ENCODE peak calls at places on chromosome 7, in four cellular contexts. P, Y, N and G are unnamed samples.

GRCh38 chr7:141227454-141227853 is 153.6 kb downstream of the TMEM178B start:
- DNase-seq in P (no peak), Y (no peak), N (peak; percentile 30), G (no peak)

GRCh38 chr7:113444281-113444680 is 325.9 kb upstream of the SMIM30 start:
- DNase-seq in P (no peak), Y (no peak), N (no peak), G (no peak)

GRCh38 chr7:51102828-51103227 is 213.8 kb downstream of the COBL start:
- DNase-seq in P (no peak), Y (peak; percentile 12), N (no peak), G (no peak)

GRCh38 chr7:130669051-130669700 is 628 bp upstream of the COPG2 start:
- DNase-seq in P (no peak), Y (no peak), N (no peak), G (no peak)

GRCh38 chr7:151800861-151801260 is 76.1 kb downstream of the PRKAG2 start:
- DNase-seq in P (no peak), Y (no peak), N (no peak), G (no peak)

GRCh38 chr7:112616295-112616694 is 135.5 kb downstream of the LSMEM1 start:
- DNase-seq in P (no peak), Y (no peak), N (no peak), G (no peak)

GRCh38 chr7:131934452-131934851 is 378.0 kb upstream of the PODXL start:
- DNase-seq in P (peak; percentile 17), Y (no peak), N (no peak), G (no peak)

GRCh38 chr7:1520574-1521234 is 9.8 kb upstream of the MAFK start:
- DNase-seq in P (peak; percentile 99), Y (peak; percentile 90), N (peak; percentile 96), G (no peak)

GRCh38 chr7:134089446-134089845 is 37.7 kb upstream of the LRGUK start:
- DNase-seq in P (no peak), Y (no peak), N (no peak), G (no peak)

GRCh38 chr7:121186746-121187145 is 142.1 kb upstream of the WNT16 start:
- DNase-seq in P (no peak), Y (no peak), N (no peak), G (no peak)

GRCh38 chr7:107687656-107688055 is 27.0 kb downstream of the SLC26A4 start:
- DNase-seq in P (peak; percentile 44), Y (peak; percentile 60), N (no peak), G (peak; percentile 47)

GRCh38 chr7:35762781-35763180 is 38.1 kb upstream of the SEPTIN7 start:
- DNase-seq in P (no peak), Y (no peak), N (no peak), G (no peak)

GRCh38 chr7:106603300-106603699 is 57.7 kb downstream of the CCDC71L start:
- DNase-seq in P (no peak), Y (no peak), N (no peak), G (no peak)

GRCh38 chr7:156386097-156386496 is 254.5 kb upstream of the RNF32 start:
- DNase-seq in P (no peak), Y (no peak), N (peak; percentile 4), G (no peak)

GRCh38 chr7:69403169-69403568 is 195.1 kb upstream of the AUTS2 start:
- DNase-seq in P (no peak), Y (no peak), N (no peak), G (peak; percentile 5)

GRCh38 chr7:137951700-137952099 is 50.2 kb downstream of the CREB3L2 start:
- DNase-seq in P (no peak), Y (no peak), N (no peak), G (no peak)

GRCh38 chr7:137953043-137953691 is 48.7 kb downstream of the CREB3L2 start:
- DNase-seq in P (no peak), Y (peak; percentile 95), N (no peak), G (no peak)

GRCh38 chr7:137953692-137954470 is 48.0 kb downstream of the CREB3L2 start:
- DNase-seq in P (peak; percentile 59), Y (peak; percentile 82), N (no peak), G (no peak)

GRCh38 chr7:137950967-137951366 is 50.9 kb downstream of the CREB3L2 start:
- DNase-seq in P (no peak), Y (no peak), N (no peak), G (peak; percentile 50)

DNA sequence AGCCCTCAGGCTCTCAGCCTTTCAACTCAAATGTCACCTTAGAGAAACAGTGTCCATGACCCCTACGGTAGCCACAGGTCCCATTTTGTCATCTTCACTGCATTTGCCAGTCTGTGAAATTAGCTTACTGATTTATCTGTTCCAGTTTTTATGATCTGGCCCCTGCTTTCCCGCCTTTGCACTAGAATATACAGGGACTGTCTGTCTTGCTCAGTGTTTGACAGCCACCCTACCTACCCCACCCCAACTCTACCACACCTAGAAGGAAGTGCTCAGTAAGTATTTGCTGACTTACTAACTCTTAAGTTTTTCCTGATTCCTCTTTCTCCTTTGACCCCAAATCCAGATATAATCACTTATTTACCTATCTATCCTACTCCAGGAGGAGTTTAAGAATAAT is 49.5 kb downstream of the CREB3L2 start:
- DNase-seq in P (no peak), Y (no peak), N (no peak), G (no peak)
- H3K4me1 ChIP-seq in P (peaks cover 31% of the 10 kb centered on the region), Y (peaks cover 23% of the 10 kb centered on the region), N (peaks cover 100% of the 10 kb centered on the region), G (peaks cover 81% of the 10 kb centered on the region)

DNA sequence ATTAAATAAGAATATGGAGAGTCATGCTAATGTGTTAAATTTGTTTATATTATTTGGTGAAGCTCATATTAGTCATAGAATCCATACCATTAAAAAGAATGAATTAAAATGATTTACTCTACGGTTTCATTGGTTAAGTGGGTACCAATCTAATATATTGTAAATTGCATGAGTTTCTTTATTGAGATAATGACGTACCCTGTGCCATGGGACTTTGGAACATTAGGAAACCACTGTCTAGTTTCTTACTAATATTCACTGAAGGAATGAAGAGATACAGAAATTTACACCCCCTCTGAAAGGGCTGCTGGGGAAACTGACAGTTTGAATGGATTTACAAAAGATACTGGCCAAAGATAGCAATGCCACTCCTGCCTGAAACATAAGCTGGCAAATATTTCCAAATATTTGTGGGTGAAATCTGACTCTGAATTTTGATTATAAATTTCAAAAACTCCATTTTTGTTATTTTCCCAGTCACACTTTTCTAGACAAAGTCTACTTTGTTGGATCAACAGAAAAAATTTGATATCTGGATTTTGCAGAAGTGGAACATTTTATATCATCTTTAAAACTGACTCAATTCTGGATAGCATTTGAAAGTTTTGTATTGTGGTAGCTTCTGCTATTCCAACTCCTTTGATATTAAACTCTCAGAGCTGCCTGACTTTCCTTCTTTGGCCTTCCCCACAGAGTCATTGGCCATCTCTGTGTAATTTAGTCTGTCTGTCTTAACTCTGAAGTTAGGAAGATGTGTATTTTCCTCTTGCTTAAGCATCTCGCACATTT is 22.3 kb downstream of the MDFIC start:
- DNase-seq in P (no peak), Y (peak; percentile 57), N (no peak), G (no peak)
- H3K36me3 ChIP-seq in P (peaks cover 17% of the 10 kb centered on the region), Y (peaks cover 6% of the 10 kb centered on the region), N (no peaks in the 10 kb centered on the region), G (no peaks in the 10 kb centered on the region)

GRCh38 chr7:117126631-117127030 is 173.3 kb downstream of the ST7 start:
- DNase-seq in P (no peak), Y (no peak), N (no peak), G (no peak)
- H3K4me3 ChIP-seq in P (no peak overlapping the region), Y (no peak overlapping the region), N (no peak overlapping the region), G (no peak overlapping the region)

DNA sequence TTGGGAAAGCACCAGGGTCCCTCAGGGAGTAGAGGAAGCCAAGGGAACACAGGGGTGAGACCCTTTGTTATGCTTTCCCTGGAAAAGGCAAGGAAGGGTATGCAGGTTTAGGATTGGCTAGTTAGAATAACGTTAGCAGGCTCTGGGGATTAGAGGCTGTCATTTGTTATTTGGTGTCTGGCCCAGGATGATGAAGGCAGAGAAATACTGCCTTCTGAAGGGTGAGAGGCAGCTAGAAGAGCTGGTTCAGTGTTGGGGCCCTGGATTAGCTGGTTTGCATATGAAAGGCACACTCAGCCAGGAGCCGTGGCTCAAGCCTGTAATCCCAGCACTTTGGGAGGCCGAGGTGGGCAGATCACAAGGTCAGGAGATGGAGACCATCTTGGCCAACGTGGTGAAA is 3.0 kb upstream of the PILRA start:
- DNase-seq in P (no peak), Y (no peak), N (no peak), G (no peak)
- H3K4me1 ChIP-seq in P (no peaks in the 10 kb centered on the region), Y (no peaks in the 10 kb centered on the region), N (peaks cover 9% of the 10 kb centered on the region), G (no peaks in the 10 kb centered on the region)

GRCh38 chr7:157416011-157416410 is 79.2 kb downstream of the DNAJB6 start:
- DNase-seq in P (no peak), Y (no peak), N (no peak), G (no peak)

GRCh38 chr7:157415486-157415885 is 78.7 kb downstream of the DNAJB6 start:
- DNase-seq in P (no peak), Y (no peak), N (no peak), G (no peak)

GRCh38 chr7:157422279-157422678 is 85.5 kb downstream of the DNAJB6 start:
- DNase-seq in P (no peak), Y (no peak), N (no peak), G (no peak)

GRCh38 chr7:157418204-157419029 is 81.6 kb downstream of the DNAJB6 start:
- DNase-seq in P (no peak), Y (no peak), N (no peak), G (no peak)

GRCh38 chr7:157419030-157419293 is 82.2 kb downstream of the DNAJB6 start:
- DNase-seq in P (no peak), Y (no peak), N (no peak), G (no peak)
- H3K36me3 ChIP-seq in P (peaks cover 47% of the 10 kb centered on the region), Y (peaks cover 10% of the 10 kb centered on the region), N (peaks cover 7% of the 10 kb centered on the region), G (peaks cover 13% of the 10 kb centered on the region)